ENCODE peak calls at places on chromosomes 4 and X, in eight cellular contexts. B is suprapubic skin; J is sigmoid colon; W is left ventricle myocardium inferior; T is CD8-positive, alpha-beta T cell; C is GM23248; M is naive thymus-derived CD4-positive, alpha-beta T cell; F is psoas muscle. S is an unnamed sample. For H3K36me3 and H3K4me1, the result is how much of the 10 kb centered on the place peaks cover.

GRCh38 chr4:113145519-113146291 is 96.3 kb downstream of the ANK2 start:
- DNase-seq in B (no peak), J (no peak), W (peak), T (no peak), C (peak), M (no peak), F (no peak), S (peak)

GRCh38 chr4:71230613-71231012 is 108.2 kb upstream of the SLC4A4 start:
- DNase-seq in B (no peak), J (no peak), W (no peak), T (no peak), C (no peak), M (no peak), F (no peak), S (no peak)

GRCh38 chr4:4325321-4325720 is 35.3 kb downstream of the ZBTB49 start:
- DNase-seq in B (no peak), J (peak), W (no peak), T (peak), C (no peak), M (no peak), F (no peak), S (no peak)

GRCh38 chr4:4603592-4603991 is 61.7 kb upstream of the STX18 start:
- DNase-seq in B (no peak), J (no peak), W (no peak), T (no peak), C (no peak), M (no peak), F (no peak), S (no peak)

GRCh38 chr4:35934370-35934981 is 309.8 kb downstream of the ARAP2 start:
- DNase-seq in B (no peak), J (no peak), W (no peak), T (no peak), C (peak), M (peak), F (no peak), S (no peak)

GRCh38 chrX:133580630-133581029 is 165.3 kb upstream of the GPC4 start:
- DNase-seq in B (no peak), J (no peak), W (no peak), T (no peak), C (peak), M (no peak), F (no peak), S (no peak)

GRCh38 chrX:64642482-64642881 is 247.2 kb upstream of the MTMR8 start:
- DNase-seq in B (no peak), J (no peak), W (no peak), T (no peak), C (peak), M (no peak), F (no peak), S (no peak)

GRCh38 chr4:59535541-59535940 is 1664.6 kb upstream of the ADGRL3 start:
- DNase-seq in B (no peak), J (no peak), W (no peak), T (no peak), C (no peak), M (no peak), F (no peak), S (no peak)

GRCh38 chr4:168528131-168528949 is 31.5 kb downstream of the PALLD start:
- DNase-seq in B (no peak), J (no peak), W (no peak), T (no peak), C (peak), M (no peak), F (no peak), S (no peak)

GRCh38 chr4:78038704-78039103 is 18.4 kb upstream of the FRAS1 start:
- DNase-seq in B (no peak), J (no peak), W (no peak), T (no peak), C (no peak), M (no peak), F (no peak), S (no peak)

GRCh38 chr4:34181311-34181808 is 2063.0 kb downstream of the ARAP2 start:
- DNase-seq in B (no peak), J (no peak), W (no peak), T (no peak), C (peak), M (no peak), F (no peak), S (no peak)

GRCh38 chrX:87626996-87627395 is 109.4 kb downstream of the KLHL4 start:
- DNase-seq in B (no peak), J (no peak), W (no peak), T (no peak), C (no peak), M (no peak), F (no peak), S (no peak)

GRCh38 chr4:125191252-125191651 is 123.5 kb upstream of the FAT4 start:
- DNase-seq in B (no peak), J (no peak), W (no peak), T (no peak), C (peak), M (no peak), F (no peak), S (no peak)

GRCh38 chr4:65495439-65495838 is 174.8 kb downstream of the EPHA5 start:
- DNase-seq in B (no peak), J (no peak), W (no peak), T (no peak), C (no peak), M (no peak), F (no peak), S (no peak)

GRCh38 chrX:15814811-15815210 is 24.5 kb downstream of the ZRSR2 start:
- DNase-seq in B (no peak), J (no peak), W (no peak), T (no peak), C (no peak), M (peak), F (no peak), S (no peak)

GRCh38 chr4:148438047-148438446 is 4.2 kb downstream of the NR3C2 start:
- DNase-seq in B (no peak), J (no peak), W (no peak), T (no peak), C (no peak), M (no peak), F (no peak), S (no peak)
- H3K36me3 ChIP-seq in B (under half), J (under half), W (under half), T (under half), C (under half), M (under half), F (under half), S (under half)

DNA sequence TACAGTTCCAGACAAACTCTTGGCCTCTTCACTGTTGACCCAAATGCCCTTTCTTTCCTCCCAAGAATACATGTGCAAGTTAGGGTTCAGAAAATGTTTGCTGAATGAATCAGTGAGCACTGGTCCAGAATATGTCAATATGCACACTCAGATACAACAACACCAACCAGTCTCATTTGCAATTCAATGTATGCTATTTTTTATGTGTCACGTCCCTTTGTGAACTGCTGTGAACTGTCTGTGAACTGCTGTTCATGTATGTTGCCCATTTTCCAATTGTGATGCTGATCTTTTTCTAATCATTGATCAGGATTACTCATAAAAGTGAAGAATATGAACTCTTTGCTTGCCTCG is 17.8 kb downstream of the GAB3 start:
- DNase-seq in B (no peak), J (no peak), W (no peak), T (no peak), C (no peak), M (no peak), F (no peak), S (no peak)
- H3K4me1 ChIP-seq in B (under half), J (half or more), W (half or more), T (half or more), C (half or more), M (half or more), F (half or more), S (under half)

DNA sequence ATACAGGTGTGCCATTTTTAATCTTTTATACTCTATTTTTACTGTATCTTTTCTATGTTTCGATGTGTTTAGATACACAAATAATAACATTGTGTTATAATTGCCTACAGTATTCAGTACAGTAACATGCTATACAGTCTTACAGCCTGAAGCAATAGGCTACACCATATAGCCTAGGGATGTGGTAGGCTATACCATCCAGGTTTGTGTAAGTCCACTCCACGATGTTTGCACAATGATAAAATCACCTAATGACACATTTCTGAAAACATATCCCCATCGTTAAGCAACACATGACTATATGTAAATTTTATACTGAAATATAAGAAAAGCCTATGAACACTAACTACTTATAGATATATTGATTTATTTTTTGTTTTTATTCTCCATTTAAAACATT is 48.9 kb upstream of the EXOC1L start:
- DNase-seq in B (no peak), J (no peak), W (no peak), T (no peak), C (no peak), M (no peak), F (no peak), S (no peak)
- H3K27ac ChIP-seq in B (no peak), J (no peak), W (no peak), T (no peak), C (no peak), M (no peak), F (no peak), S (no peak)

GRCh38 chrX:47227334-47227583 is 5.5 kb upstream of the USP11 start:
- DNase-seq in B (no peak), J (no peak), W (no peak), T (no peak), C (no peak), M (no peak), F (no peak), S (no peak)

GRCh38 chrX:47230136-47230868 is 2.5 kb upstream of the USP11 start:
- DNase-seq in B (peak), J (peak), W (no peak), T (no peak), C (no peak), M (no peak), F (no peak), S (no peak)

GRCh38 chrX:47226531-47227333 is 6.1 kb upstream of the USP11 start:
- DNase-seq in B (peak), J (peak), W (no peak), T (no peak), C (no peak), M (no peak), F (no peak), S (no peak)

GRCh38 chrX:47229427-47229826 is 3.4 kb upstream of the USP11 start:
- DNase-seq in B (peak), J (peak), W (no peak), T (no peak), C (no peak), M (no peak), F (no peak), S (no peak)

DNA sequence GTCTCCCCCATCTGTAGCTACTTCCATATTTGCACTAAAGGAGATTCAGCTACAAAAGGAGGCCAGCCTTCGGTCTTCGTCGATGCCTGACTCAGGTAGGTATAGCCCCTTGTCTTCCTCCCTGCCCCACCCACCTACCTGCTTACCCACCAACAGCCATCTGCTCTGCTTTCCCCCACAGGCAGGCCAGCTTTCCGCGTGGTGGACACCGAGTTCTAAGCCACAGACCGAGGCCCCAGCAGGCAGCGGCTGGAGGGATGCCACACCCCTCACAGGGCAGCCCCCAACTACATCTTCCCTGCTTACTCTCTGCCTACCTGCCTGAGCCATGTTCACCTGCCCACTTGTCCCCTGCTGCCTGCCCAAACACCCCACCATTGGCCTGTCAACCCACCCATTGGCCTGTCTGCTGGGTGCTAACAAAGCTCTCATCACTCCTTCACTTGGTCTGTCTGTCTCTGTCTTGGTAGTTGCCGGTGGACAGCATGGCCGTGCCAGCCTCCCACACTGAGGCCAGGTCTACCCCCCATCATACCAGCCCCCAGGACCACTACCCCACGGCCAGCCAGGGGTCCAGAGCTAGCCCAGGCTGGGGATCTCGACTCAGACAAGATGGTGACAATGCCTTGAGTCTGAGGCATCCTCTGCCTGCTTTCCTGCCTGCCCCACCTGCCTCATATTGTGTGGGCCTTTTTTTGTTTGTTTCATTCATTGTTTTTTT is 4.1 kb upstream of the USP11 start:
- DNase-seq in B (peak), J (peak), W (no peak), T (no peak), C (no peak), M (no peak), F (no peak), S (no peak)
- H3K36me3 ChIP-seq in B (half or more), J (under half), W (under half), T (under half), C (under half), M (under half), F (under half), S (under half)

GRCh38 chr4:115222061-115222460 is 108.6 kb upstream of the NDST4 start:
- DNase-seq in B (no peak), J (no peak), W (no peak), T (no peak), C (no peak), M (no peak), F (no peak), S (no peak)
- H3K4me1 ChIP-seq in B (under half), J (under half), W (under half), T (under half), C (under half), M (under half), F (under half), S (under half)

DNA sequence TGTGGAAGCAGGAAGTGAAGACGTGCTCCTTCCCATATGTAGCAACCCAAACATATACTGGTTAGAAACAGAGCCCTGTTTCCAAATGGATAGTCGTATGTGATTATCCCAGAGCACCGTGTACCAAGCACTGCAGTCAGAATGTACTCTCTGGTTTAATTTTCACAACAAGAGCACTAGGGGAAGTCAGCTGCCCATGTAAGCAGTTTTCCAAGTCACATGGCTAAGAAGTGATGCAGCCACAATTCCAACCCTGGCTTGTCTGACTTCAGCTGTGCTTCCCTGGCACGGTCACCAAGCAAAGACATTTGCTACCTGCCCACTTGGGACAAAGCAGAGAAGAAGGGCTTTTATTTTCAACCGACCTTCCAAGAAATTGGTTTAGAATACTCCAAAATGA is 28.2 kb upstream of the CEP135 start:
- DNase-seq in B (no peak), J (no peak), W (no peak), T (no peak), C (peak), M (no peak), F (no peak), S (no peak)
- H3K27ac ChIP-seq in B (no peak), J (no peak), W (no peak), T (no peak), C (no peak), M (no peak), F (no peak), S (no peak)

DNA sequence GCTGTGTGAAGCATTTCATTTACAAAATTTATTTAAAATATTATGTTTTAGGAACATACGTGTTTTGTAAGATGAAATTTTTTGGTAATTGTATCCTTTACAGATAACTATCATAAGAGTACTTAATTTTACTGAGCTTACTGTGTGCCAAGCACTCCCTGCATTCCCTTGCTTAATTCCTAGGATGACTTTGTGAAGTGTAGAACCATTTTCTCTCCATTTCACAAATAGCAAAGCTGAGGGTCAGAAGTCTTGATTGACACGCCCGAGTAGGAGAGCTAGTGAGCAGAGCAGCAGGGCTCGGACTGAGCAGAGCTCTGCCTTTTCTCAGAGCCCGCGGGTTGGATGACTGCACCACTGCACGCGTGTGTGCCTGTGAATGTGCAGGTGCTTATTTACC is 30.6 kb downstream of the PIGG start:
- DNase-seq in B (no peak), J (no peak), W (no peak), T (no peak), C (no peak), M (no peak), F (no peak), S (no peak)
- H3K36me3 ChIP-seq in B (half or more), J (under half), W (half or more), T (under half), C (under half), M (under half), F (under half), S (half or more)

GRCh38 chr4:121690001-121690400 is 6.8 kb downstream of the ANXA5 start:
- DNase-seq in B (no peak), J (no peak), W (no peak), T (no peak), C (peak), M (no peak), F (no peak), S (no peak)

GRCh38 chr4:121696140-121696640 is 590 bp downstream of the ANXA5 start:
- DNase-seq in B (peak), J (peak), W (peak), T (peak), C (peak), M (peak), F (peak), S (peak)

GRCh38 chr4:121696641-121697461 is at the start of gene ANXA5:
- DNase-seq in B (peak), J (peak), W (peak), T (peak), C (peak), M (peak), F (peak), S (peak)

GRCh38 chr4:121692261-121692660 is 4.5 kb downstream of the ANXA5 start:
- DNase-seq in B (no peak), J (no peak), W (no peak), T (no peak), C (no peak), M (no peak), F (no peak), S (no peak)

GRCh38 chr4:121693450-121693849 is 3.3 kb downstream of the ANXA5 start:
- DNase-seq in B (no peak), J (no peak), W (no peak), T (no peak), C (no peak), M (no peak), F (no peak), S (no peak)
- H3K4me1 ChIP-seq in B (half or more), J (half or more), W (half or more), T (under half), C (half or more), M (under half), F (half or more), S (under half)

GRCh38 chr4:13908455-13908854 is 280.9 kb upstream of the BOD1L1 start:
- DNase-seq in B (no peak), J (no peak), W (no peak), T (no peak), C (no peak), M (no peak), F (no peak), S (no peak)
- H3K27ac ChIP-seq in B (no peak), J (no peak), W (no peak), T (no peak), C (peak), M (no peak), F (no peak), S (no peak)

DNA sequence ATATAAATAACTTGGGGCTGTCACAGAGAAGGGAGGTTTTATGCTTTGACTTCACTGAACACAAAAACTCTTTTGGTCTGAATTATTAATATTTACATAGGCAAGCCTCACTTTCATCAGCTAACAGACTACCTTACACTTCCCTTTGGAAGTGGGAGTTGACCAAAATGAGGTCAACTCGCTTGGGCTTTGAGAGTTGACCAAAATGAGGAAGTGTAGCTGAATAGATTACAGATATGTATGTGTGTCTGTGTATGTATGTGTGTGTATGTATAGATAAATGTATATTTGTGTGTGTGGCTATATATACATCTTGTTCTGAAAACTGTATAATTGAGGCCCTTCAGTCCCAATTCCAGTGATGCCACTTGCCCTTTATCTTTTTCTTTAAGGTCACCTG is 113.3 kb upstream of the IL13RA1 start:
- DNase-seq in B (no peak), J (no peak), W (no peak), T (no peak), C (no peak), M (no peak), F (no peak), S (no peak)
- H3K36me3 ChIP-seq in B (under half), J (under half), W (under half), T (under half), C (under half), M (under half), F (under half), S (half or more)